ENCODE peak calls at places on chromosomes 1 and 21, in eight cellular contexts. One of them, this sample, is unnamed.

GRCh38 chr1:20721117-20722061 is 3.6 kb upstream of the KIF17 start:
- DNase-seq in LoVo: no peak
- DNase-seq in NCI-H1105 treated with DMSO at 0.1 percent for 48 hours: no peak
- DNase-seq in SW 1271: no peak
- DNase-seq in CD4-positive, alpha-beta T cell: no peak
- DNase-seq in GM04504: no peak
- DNase-seq in anterior cingulate cortex: no peak
- DNase-seq in fibroblast of the aortic adventitia: no peak
- DNase-seq in this sample: no peak

GRCh38 chr21:32203877-32204480 is 74.9 kb downstream of the MIS18A start:
- DNase-seq in GM04504: no peak
- DNase-seq in LoVo: no peak
- DNase-seq in anterior cingulate cortex: no peak
- DNase-seq in SW 1271: no peak
- DNase-seq in CD4-positive, alpha-beta T cell: no peak
- DNase-seq in fibroblast of the aortic adventitia: no peak
- DNase-seq in NCI-H1105 treated with DMSO at 0.1 percent for 48 hours: no peak
- DNase-seq in this sample: no peak

GRCh38 chr1:67937651-67938050 is 104.4 kb upstream of the GNG12 start:
- DNase-seq in NCI-H1105 treated with DMSO at 0.1 percent for 48 hours: no peak
- DNase-seq in CD4-positive, alpha-beta T cell: no peak
- DNase-seq in anterior cingulate cortex: no peak
- DNase-seq in fibroblast of the aortic adventitia: no peak
- DNase-seq in LoVo: no peak
- DNase-seq in GM04504: no peak
- DNase-seq in SW 1271: no peak
- DNase-seq in this sample: no peak

GRCh38 chr1:3785458-3786157 is 10.7 kb downstream of the LRRC47 start:
- DNase-seq in SW 1271: no peak
- DNase-seq in fibroblast of the aortic adventitia: peak
- DNase-seq in LoVo: no peak
- DNase-seq in anterior cingulate cortex: no peak
- DNase-seq in GM04504: no peak
- DNase-seq in CD4-positive, alpha-beta T cell: no peak
- DNase-seq in NCI-H1105 treated with DMSO at 0.1 percent for 48 hours: no peak
- DNase-seq in this sample: no peak

GRCh38 chr1:215957692-215958091 is 390.6 kb downstream of the KCTD3 start:
- DNase-seq in anterior cingulate cortex: no peak
- DNase-seq in LoVo: no peak
- DNase-seq in SW 1271: no peak
- DNase-seq in GM04504: no peak
- DNase-seq in fibroblast of the aortic adventitia: peak
- DNase-seq in CD4-positive, alpha-beta T cell: no peak
- DNase-seq in NCI-H1105 treated with DMSO at 0.1 percent for 48 hours: no peak
- DNase-seq in this sample: no peak

GRCh38 chr1:109671067-109671466 is 3.2 kb downstream of the GSTM2 start:
- DNase-seq in SW 1271: no peak
- DNase-seq in GM04504: no peak
- DNase-seq in anterior cingulate cortex: no peak
- DNase-seq in CD4-positive, alpha-beta T cell: no peak
- DNase-seq in fibroblast of the aortic adventitia: no peak
- DNase-seq in LoVo: no peak
- DNase-seq in NCI-H1105 treated with DMSO at 0.1 percent for 48 hours: no peak
- DNase-seq in this sample: no peak

GRCh38 chr1:38589036-38589435 is 270.5 kb downstream of the RRAGC start:
- DNase-seq in CD4-positive, alpha-beta T cell: no peak
- DNase-seq in LoVo: peak
- DNase-seq in NCI-H1105 treated with DMSO at 0.1 percent for 48 hours: no peak
- DNase-seq in GM04504: no peak
- DNase-seq in SW 1271: no peak
- DNase-seq in anterior cingulate cortex: no peak
- DNase-seq in fibroblast of the aortic adventitia: peak
- DNase-seq in this sample: no peak

GRCh38 chr1:114235956-114236355 is 82.3 kb upstream of the SYT6 start:
- DNase-seq in CD4-positive, alpha-beta T cell: no peak
- DNase-seq in anterior cingulate cortex: no peak
- DNase-seq in fibroblast of the aortic adventitia: no peak
- DNase-seq in NCI-H1105 treated with DMSO at 0.1 percent for 48 hours: peak
- DNase-seq in LoVo: no peak
- DNase-seq in GM04504: no peak
- DNase-seq in SW 1271: no peak
- DNase-seq in this sample: no peak

GRCh38 chr1:113226118-113226517 is 153.1 kb downstream of the LRIG2 start:
- DNase-seq in GM04504: no peak
- DNase-seq in fibroblast of the aortic adventitia: peak
- DNase-seq in NCI-H1105 treated with DMSO at 0.1 percent for 48 hours: no peak
- DNase-seq in LoVo: no peak
- DNase-seq in CD4-positive, alpha-beta T cell: no peak
- DNase-seq in anterior cingulate cortex: no peak
- DNase-seq in SW 1271: no peak
- DNase-seq in this sample: no peak

GRCh38 chr1:227901906-227902640 is 45.7 kb downstream of the WNT9A start:
- DNase-seq in NCI-H1105 treated with DMSO at 0.1 percent for 48 hours: no peak
- DNase-seq in SW 1271: no peak
- DNase-seq in CD4-positive, alpha-beta T cell: no peak
- DNase-seq in fibroblast of the aortic adventitia: no peak
- DNase-seq in anterior cingulate cortex: no peak
- DNase-seq in GM04504: no peak
- DNase-seq in LoVo: no peak
- DNase-seq in this sample: no peak

GRCh38 chr1:246769306-246769705 is 45.1 kb downstream of the SCCPDH start:
- DNase-seq in LoVo: no peak
- DNase-seq in fibroblast of the aortic adventitia: peak
- DNase-seq in anterior cingulate cortex: no peak
- DNase-seq in SW 1271: no peak
- DNase-seq in CD4-positive, alpha-beta T cell: no peak
- DNase-seq in NCI-H1105 treated with DMSO at 0.1 percent for 48 hours: no peak
- DNase-seq in GM04504: peak
- DNase-seq in this sample: no peak

GRCh38 chr1:6392081-6392879 is 1.3 kb downstream of the ACOT7 start:
- DNase-seq in GM04504: no peak
- DNase-seq in CD4-positive, alpha-beta T cell: no peak
- DNase-seq in LoVo: no peak
- DNase-seq in SW 1271: no peak
- DNase-seq in anterior cingulate cortex: no peak
- DNase-seq in NCI-H1105 treated with DMSO at 0.1 percent for 48 hours: peak
- DNase-seq in fibroblast of the aortic adventitia: no peak
- DNase-seq in this sample: no peak

GRCh38 chr21:15722591-15723324 is 7.0 kb upstream of the USP25 start:
- DNase-seq in LoVo: peak
- DNase-seq in NCI-H1105 treated with DMSO at 0.1 percent for 48 hours: no peak
- DNase-seq in SW 1271: no peak
- DNase-seq in GM04504: no peak
- DNase-seq in fibroblast of the aortic adventitia: no peak
- DNase-seq in anterior cingulate cortex: no peak
- DNase-seq in CD4-positive, alpha-beta T cell: no peak
- DNase-seq in this sample: no peak

GRCh38 chr1:187121661-187122060 is 292.9 kb downstream of the PLA2G4A start:
- DNase-seq in NCI-H1105 treated with DMSO at 0.1 percent for 48 hours: no peak
- DNase-seq in LoVo: no peak
- DNase-seq in anterior cingulate cortex: no peak
- DNase-seq in SW 1271: no peak
- DNase-seq in fibroblast of the aortic adventitia: no peak
- DNase-seq in CD4-positive, alpha-beta T cell: no peak
- DNase-seq in GM04504: no peak
- DNase-seq in this sample: no peak

GRCh38 chr1:109615879-109616278 is 3.5 kb downstream of the GNAT2 start:
- DNase-seq in SW 1271: no peak
- DNase-seq in GM04504: no peak
- DNase-seq in LoVo: no peak
- DNase-seq in NCI-H1105 treated with DMSO at 0.1 percent for 48 hours: no peak
- DNase-seq in CD4-positive, alpha-beta T cell: no peak
- DNase-seq in fibroblast of the aortic adventitia: no peak
- DNase-seq in anterior cingulate cortex: no peak
- DNase-seq in this sample: no peak

GRCh38 chr1:115112496-115113375 is 23.4 kb upstream of the TSPAN2 start:
- DNase-seq in SW 1271: no peak
- DNase-seq in NCI-H1105 treated with DMSO at 0.1 percent for 48 hours: peak
- DNase-seq in anterior cingulate cortex: peak
- DNase-seq in GM04504: no peak
- DNase-seq in CD4-positive, alpha-beta T cell: peak
- DNase-seq in fibroblast of the aortic adventitia: peak
- DNase-seq in LoVo: peak
- DNase-seq in this sample: peak

GRCh38 chr1:191757003-191757402 is 401.3 kb upstream of the RGS18 start:
- DNase-seq in anterior cingulate cortex: no peak
- DNase-seq in NCI-H1105 treated with DMSO at 0.1 percent for 48 hours: no peak
- DNase-seq in LoVo: no peak
- DNase-seq in SW 1271: no peak
- DNase-seq in GM04504: no peak
- DNase-seq in fibroblast of the aortic adventitia: no peak
- DNase-seq in CD4-positive, alpha-beta T cell: no peak
- DNase-seq in this sample: no peak

GRCh38 chr21:45937721-45938452 is 43.7 kb upstream of the COL6A1 start:
- DNase-seq in NCI-H1105 treated with DMSO at 0.1 percent for 48 hours: no peak
- DNase-seq in SW 1271: no peak
- DNase-seq in CD4-positive, alpha-beta T cell: no peak
- DNase-seq in GM04504: no peak
- DNase-seq in fibroblast of the aortic adventitia: no peak
- DNase-seq in LoVo: no peak
- DNase-seq in anterior cingulate cortex: no peak
- DNase-seq in this sample: no peak

GRCh38 chr21:31559368-31560119 is 99.9 kb upstream of the SOD1 start:
- DNase-seq in SW 1271: peak
- DNase-seq in fibroblast of the aortic adventitia: peak
- DNase-seq in CD4-positive, alpha-beta T cell: peak
- DNase-seq in NCI-H1105 treated with DMSO at 0.1 percent for 48 hours: peak
- DNase-seq in GM04504: peak
- DNase-seq in LoVo: no peak
- DNase-seq in anterior cingulate cortex: peak
- DNase-seq in this sample: peak

GRCh38 chr1:244218220-244218619 is 167.1 kb downstream of the ZBTB18 start:
- DNase-seq in LoVo: no peak
- DNase-seq in CD4-positive, alpha-beta T cell: no peak
- DNase-seq in NCI-H1105 treated with DMSO at 0.1 percent for 48 hours: no peak
- DNase-seq in GM04504: no peak
- DNase-seq in SW 1271: no peak
- DNase-seq in fibroblast of the aortic adventitia: no peak
- DNase-seq in anterior cingulate cortex: no peak
- DNase-seq in this sample: no peak

GRCh38 chr1:158838660-158839059 is 7.5 kb downstream of the MNDA start:
- DNase-seq in NCI-H1105 treated with DMSO at 0.1 percent for 48 hours: no peak
- DNase-seq in CD4-positive, alpha-beta T cell: no peak
- DNase-seq in GM04504: no peak
- DNase-seq in anterior cingulate cortex: no peak
- DNase-seq in SW 1271: no peak
- DNase-seq in fibroblast of the aortic adventitia: no peak
- DNase-seq in LoVo: no peak
- DNase-seq in this sample: no peak

GRCh38 chr1:230212405-230212936 is 145.4 kb downstream of the GALNT2 start:
- DNase-seq in NCI-H1105 treated with DMSO at 0.1 percent for 48 hours: no peak
- DNase-seq in fibroblast of the aortic adventitia: no peak
- DNase-seq in GM04504: no peak
- DNase-seq in CD4-positive, alpha-beta T cell: no peak
- DNase-seq in LoVo: no peak
- DNase-seq in anterior cingulate cortex: no peak
- DNase-seq in SW 1271: no peak
- DNase-seq in this sample: no peak

GRCh38 chr1:198118136-198118535 is 38.7 kb upstream of the NEK7 start:
- DNase-seq in SW 1271: no peak
- DNase-seq in fibroblast of the aortic adventitia: peak
- DNase-seq in LoVo: no peak
- DNase-seq in CD4-positive, alpha-beta T cell: no peak
- DNase-seq in GM04504: peak
- DNase-seq in anterior cingulate cortex: no peak
- DNase-seq in NCI-H1105 treated with DMSO at 0.1 percent for 48 hours: no peak
- DNase-seq in this sample: no peak

GRCh38 chr1:231420299-231420958 is 1.7 kb downstream of the EGLN1 start:
- DNase-seq in NCI-H1105 treated with DMSO at 0.1 percent for 48 hours: peak
- DNase-seq in CD4-positive, alpha-beta T cell: no peak
- DNase-seq in SW 1271: no peak
- DNase-seq in fibroblast of the aortic adventitia: peak
- DNase-seq in LoVo: no peak
- DNase-seq in anterior cingulate cortex: no peak
- DNase-seq in GM04504: no peak
- DNase-seq in this sample: no peak

This sample was measured in CD8-positive, alpha-beta T cell.